ENCODE peak calls at places on chromosome 19, in ten cellular contexts. Z, P, E, R, I, N, Q, H, M and Y are unnamed samples.

GRCh38 chr19:52689804-52690394 is 44.9 kb downstream of the ZNF611 start:
- DNase-seq in Z (peak), P (no peak), E (peak), R (no peak), I (no peak), N (peak), Q (no peak), H (peak), M (peak), Y (no peak)

GRCh38 chr19:45507864-45508680 is 793 bp downstream of the VASP start:
- DNase-seq in Z (peak), P (no peak), E (no peak), R (no peak), I (no peak), N (no peak), Q (no peak), H (no peak), M (peak), Y (no peak)

GRCh38 chr19:944663-945241 is 18.9 kb downstream of the ARID3A start:
- DNase-seq in Z (no peak), P (no peak), E (no peak), R (no peak), I (no peak), N (no peak), Q (no peak), H (no peak), M (no peak), Y (no peak)

GRCh38 chr19:1651061-1651547 is 1.3 kb downstream of the TCF3 start:
- DNase-seq in Z (peak), P (no peak), E (no peak), R (no peak), I (no peak), N (no peak), Q (no peak), H (no peak), M (no peak), Y (no peak)

GRCh38 chr19:49363265-49364082 is at the start of gene DKKL1:
- DNase-seq in Z (peak), P (no peak), E (peak), R (peak), I (no peak), N (peak), Q (peak), H (peak), M (peak), Y (peak)

GRCh38 chr19:53388904-53389303 is 6.0 kb upstream of the ZNF765 start:
- DNase-seq in Z (no peak), P (no peak), E (no peak), R (no peak), I (no peak), N (no peak), Q (no peak), H (no peak), M (no peak), Y (no peak)

GRCh38 chr19:3114018-3114726 is 20.0 kb downstream of the GNA11 start:
- DNase-seq in Z (no peak), P (no peak), E (no peak), R (no peak), I (no peak), N (no peak), Q (no peak), H (no peak), M (peak), Y (no peak)

GRCh38 chr19:13505761-13506549 is at the start of gene CACNA1A:
- DNase-seq in Z (peak), P (no peak), E (no peak), R (no peak), I (no peak), N (no peak), Q (no peak), H (no peak), M (no peak), Y (no peak)

GRCh38 chr19:2303209-2303798 is 4.7 kb downstream of the LINGO3 start:
- DNase-seq in Z (no peak), P (no peak), E (no peak), R (no peak), I (no peak), N (no peak), Q (no peak), H (no peak), M (no peak), Y (no peak)

GRCh38 chr19:35288331-35288730 is 3.6 kb upstream of the MAG start:
- DNase-seq in Z (no peak), P (no peak), E (no peak), R (no peak), I (no peak), N (no peak), Q (no peak), H (no peak), M (no peak), Y (no peak)

GRCh38 chr19:1026189-1027019 is at the start of gene CNN2:
- DNase-seq in Z (peak), P (no peak), E (peak), R (no peak), I (no peak), N (peak), Q (peak), H (peak), M (peak), Y (no peak)

GRCh38 chr19:21586341-21587116 is 81.1 kb downstream of the ZNF429 start:
- DNase-seq in Z (peak), P (no peak), E (no peak), R (no peak), I (no peak), N (no peak), Q (no peak), H (no peak), M (peak), Y (no peak)